ENCODE peak calls at places on chromosomes 12 and 14, in six cellular contexts. One of them, this sample, is unnamed.
A peak's percentile ranks its signal among the peaks of the same experiment; 100 is the strongest.

GRCh38 chr14:72515779-72516770 is 377.8 kb downstream of the DPF3 start:
- DNase-seq in dorsolateral prefrontal cortex: no peak
- DNase-seq in H9: no peak
- DNase-seq in CD8-positive, alpha-beta T cell: no peak
- DNase-seq in HCT116: no peak
- DNase-seq in neuronal stem cell: no peak
- DNase-seq in this sample: peak; percentile 60

GRCh38 chr14:55610717-55611370 is 30.8 kb downstream of the KTN1 start:
- DNase-seq in neuronal stem cell: no peak
- DNase-seq in CD8-positive, alpha-beta T cell: no peak
- DNase-seq in HCT116: no peak
- DNase-seq in dorsolateral prefrontal cortex: no peak
- DNase-seq in H9: peak; percentile 38
- DNase-seq in this sample: no peak

GRCh38 chr14:23512156-23512555 is 39.4 kb downstream of the ZFHX2 start:
- DNase-seq in dorsolateral prefrontal cortex: no peak
- DNase-seq in CD8-positive, alpha-beta T cell: peak; percentile 26
- DNase-seq in neuronal stem cell: no peak
- DNase-seq in H9: no peak
- DNase-seq in HCT116: no peak
- DNase-seq in this sample: no peak

GRCh38 chr12:89179983-89180382 is 172.3 kb downstream of the DUSP6 start:
- DNase-seq in CD8-positive, alpha-beta T cell: no peak
- DNase-seq in H9: no peak
- DNase-seq in dorsolateral prefrontal cortex: no peak
- DNase-seq in HCT116: no peak
- DNase-seq in neuronal stem cell: no peak
- DNase-seq in this sample: peak; percentile 87

GRCh38 chr12:11962795-11963347 is 107.9 kb upstream of the BCL2L14 start:
- DNase-seq in dorsolateral prefrontal cortex: no peak
- DNase-seq in CD8-positive, alpha-beta T cell: no peak
- DNase-seq in H9: no peak
- DNase-seq in HCT116: no peak
- DNase-seq in neuronal stem cell: no peak
- DNase-seq in this sample: no peak

GRCh38 chr14:104171948-104172347 is 33.6 kb downstream of the KIF26A start:
- DNase-seq in CD8-positive, alpha-beta T cell: no peak
- DNase-seq in HCT116: no peak
- DNase-seq in neuronal stem cell: no peak
- DNase-seq in H9: no peak
- DNase-seq in dorsolateral prefrontal cortex: no peak
- DNase-seq in this sample: no peak

GRCh38 chr12:79364197-79364596 is 326.6 kb downstream of the PAWR start:
- DNase-seq in neuronal stem cell: no peak
- DNase-seq in dorsolateral prefrontal cortex: no peak
- DNase-seq in HCT116: no peak
- DNase-seq in H9: no peak
- DNase-seq in CD8-positive, alpha-beta T cell: no peak
- DNase-seq in this sample: no peak

GRCh38 chr14:98580131-98580678 is 691.8 kb downstream of the BCL11B start:
- DNase-seq in CD8-positive, alpha-beta T cell: no peak
- DNase-seq in dorsolateral prefrontal cortex: no peak
- DNase-seq in H9: no peak
- DNase-seq in neuronal stem cell: no peak
- DNase-seq in HCT116: no peak
- DNase-seq in this sample: peak; percentile 16

GRCh38 chr12:857611-858010 is 91.9 kb downstream of the RAD52 start:
- DNase-seq in CD8-positive, alpha-beta T cell: no peak
- DNase-seq in HCT116: no peak
- DNase-seq in dorsolateral prefrontal cortex: peak; percentile 65
- DNase-seq in neuronal stem cell: no peak
- DNase-seq in H9: no peak
- DNase-seq in this sample: peak; percentile 81

GRCh38 chr12:109757671-109758265 is 44.1 kb downstream of the FAM222A start:
- DNase-seq in CD8-positive, alpha-beta T cell: no peak
- DNase-seq in neuronal stem cell: no peak
- DNase-seq in dorsolateral prefrontal cortex: peak; percentile 13
- DNase-seq in HCT116: no peak
- DNase-seq in H9: peak; percentile 22
- DNase-seq in this sample: no peak

GRCh38 chr14:93128785-93129459 is 13.2 kb upstream of the ITPK1 start:
- DNase-seq in CD8-positive, alpha-beta T cell: no peak
- DNase-seq in HCT116: no peak
- DNase-seq in dorsolateral prefrontal cortex: no peak
- DNase-seq in H9: no peak
- DNase-seq in neuronal stem cell: no peak
- DNase-seq in this sample: no peak

GRCh38 chr14:67602071-67602470 is 2.0 kb upstream of the PIGH start:
- DNase-seq in HCT116: no peak
- DNase-seq in CD8-positive, alpha-beta T cell: no peak
- DNase-seq in neuronal stem cell: no peak
- DNase-seq in H9: no peak
- DNase-seq in dorsolateral prefrontal cortex: no peak
- DNase-seq in this sample: no peak

GRCh38 chr14:45838597-45838996 is 585.6 kb upstream of the MIS18BP1 start:
- DNase-seq in CD8-positive, alpha-beta T cell: no peak
- DNase-seq in HCT116: no peak
- DNase-seq in H9: no peak
- DNase-seq in dorsolateral prefrontal cortex: no peak
- DNase-seq in neuronal stem cell: no peak
- DNase-seq in this sample: peak; percentile 57

GRCh38 chr12:26845984-26846383 is 13.0 kb upstream of the ITPR2 start:
- DNase-seq in HCT116: no peak
- DNase-seq in H9: no peak
- DNase-seq in neuronal stem cell: no peak
- DNase-seq in CD8-positive, alpha-beta T cell: no peak
- DNase-seq in dorsolateral prefrontal cortex: no peak
- DNase-seq in this sample: no peak

GRCh38 chr14:68740798-68741480 is 51.9 kb downstream of the ZFP36L1 start:
- DNase-seq in H9: no peak
- DNase-seq in HCT116: no peak
- DNase-seq in neuronal stem cell: no peak
- DNase-seq in CD8-positive, alpha-beta T cell: no peak
- DNase-seq in dorsolateral prefrontal cortex: no peak
- DNase-seq in this sample: no peak

GRCh38 chr12:98154850-98155249 is 360.5 kb upstream of the TMPO start:
- DNase-seq in HCT116: peak; percentile 12
- DNase-seq in neuronal stem cell: peak; percentile 29
- DNase-seq in dorsolateral prefrontal cortex: no peak
- DNase-seq in H9: peak; percentile 70
- DNase-seq in CD8-positive, alpha-beta T cell: no peak
- DNase-seq in this sample: peak; percentile 33

GRCh38 chr14:22836301-22837058 is at the start of gene MMP14:
- DNase-seq in dorsolateral prefrontal cortex: peak; percentile 15
- DNase-seq in CD8-positive, alpha-beta T cell: no peak
- DNase-seq in HCT116: no peak
- DNase-seq in H9: peak; percentile 59
- DNase-seq in neuronal stem cell: no peak
- DNase-seq in this sample: peak; percentile 65

GRCh38 chr12:125092872-125093680 is 27.8 kb downstream of the AACS start:
- DNase-seq in H9: peak; percentile 44
- DNase-seq in neuronal stem cell: no peak
- DNase-seq in HCT116: no peak
- DNase-seq in dorsolateral prefrontal cortex: no peak
- DNase-seq in CD8-positive, alpha-beta T cell: no peak
- DNase-seq in this sample: peak; percentile 66

GRCh38 chr14:31386271-31386670 is 34.1 kb downstream of the HEATR5A start:
- DNase-seq in dorsolateral prefrontal cortex: no peak
- DNase-seq in HCT116: no peak
- DNase-seq in neuronal stem cell: no peak
- DNase-seq in CD8-positive, alpha-beta T cell: no peak
- DNase-seq in H9: no peak
- DNase-seq in this sample: no peak

GRCh38 chr12:124241776-124242528 is 52.9 kb upstream of the RFLNA start:
- DNase-seq in dorsolateral prefrontal cortex: no peak
- DNase-seq in H9: no peak
- DNase-seq in CD8-positive, alpha-beta T cell: no peak
- DNase-seq in HCT116: no peak
- DNase-seq in neuronal stem cell: no peak
- DNase-seq in this sample: no peak

GRCh38 chr14:103134919-103135318 is 11.7 kb downstream of the TNFAIP2 start:
- DNase-seq in neuronal stem cell: no peak
- DNase-seq in HCT116: no peak
- DNase-seq in H9: no peak
- DNase-seq in CD8-positive, alpha-beta T cell: no peak
- DNase-seq in dorsolateral prefrontal cortex: no peak
- DNase-seq in this sample: no peak

GRCh38 chr12:107308310-107308709 is 215.0 kb upstream of the CRY1 start:
- DNase-seq in neuronal stem cell: no peak
- DNase-seq in HCT116: no peak
- DNase-seq in CD8-positive, alpha-beta T cell: no peak
- DNase-seq in H9: no peak
- DNase-seq in dorsolateral prefrontal cortex: no peak
- DNase-seq in this sample: no peak
- H3K27me3 ChIP-seq in neuronal stem cell: no peaks in the 10 kb centered on the region
- H3K27me3 ChIP-seq in HCT116: no peaks in the 10 kb centered on the region
- H3K27me3 ChIP-seq in CD8-positive, alpha-beta T cell: no peaks in the 10 kb centered on the region
- H3K27me3 ChIP-seq in H9: no peaks in the 10 kb centered on the region
- H3K27me3 ChIP-seq in dorsolateral prefrontal cortex: no peaks in the 10 kb centered on the region
- H3K27me3 ChIP-seq in this sample: peaks cover 10% of the 10 kb centered on the region

GRCh38 chr12:6824085-6824800 is 2.6 kb downstream of the GPR162 start:
- DNase-seq in HCT116: no peak
- DNase-seq in H9: no peak
- DNase-seq in CD8-positive, alpha-beta T cell: no peak
- DNase-seq in dorsolateral prefrontal cortex: peak; percentile 72
- DNase-seq in neuronal stem cell: no peak
- DNase-seq in this sample: no peak
- H3K27me3 ChIP-seq in HCT116: peaks cover 6% of the 10 kb centered on the region
- H3K27me3 ChIP-seq in H9: peaks cover 4% of the 10 kb centered on the region
- H3K27me3 ChIP-seq in CD8-positive, alpha-beta T cell: peaks cover 10% of the 10 kb centered on the region
- H3K27me3 ChIP-seq in dorsolateral prefrontal cortex: no peaks in the 10 kb centered on the region
- H3K27me3 ChIP-seq in neuronal stem cell: no peaks in the 10 kb centered on the region
- H3K27me3 ChIP-seq in this sample: no peaks in the 10 kb centered on the region

GRCh38 chr12:3351731-3352130 is 139.3 kb upstream of the PRMT8 start:
- DNase-seq in dorsolateral prefrontal cortex: no peak
- DNase-seq in H9: no peak
- DNase-seq in CD8-positive, alpha-beta T cell: no peak
- DNase-seq in neuronal stem cell: no peak
- DNase-seq in HCT116: no peak
- DNase-seq in this sample: no peak
- H3K27me3 ChIP-seq in dorsolateral prefrontal cortex: no peaks in the 10 kb centered on the region
- H3K27me3 ChIP-seq in H9: no peaks in the 10 kb centered on the region
- H3K27me3 ChIP-seq in CD8-positive, alpha-beta T cell: no peaks in the 10 kb centered on the region
- H3K27me3 ChIP-seq in neuronal stem cell: no peaks in the 10 kb centered on the region
- H3K27me3 ChIP-seq in HCT116: no peaks in the 10 kb centered on the region
- H3K27me3 ChIP-seq in this sample: no peaks in the 10 kb centered on the region

GRCh38 chr12:42587564-42588307 is 1.8 kb downstream of the PRICKLE1 start:
- DNase-seq in HCT116: no peak
- DNase-seq in neuronal stem cell: no peak
- DNase-seq in dorsolateral prefrontal cortex: no peak
- DNase-seq in H9: no peak
- DNase-seq in CD8-positive, alpha-beta T cell: no peak
- DNase-seq in this sample: peak; percentile 43

GRCh38 chr12:42588981-42589464 is 523 bp downstream of the PRICKLE1 start:
- DNase-seq in dorsolateral prefrontal cortex: peak; percentile 46
- DNase-seq in CD8-positive, alpha-beta T cell: no peak
- DNase-seq in neuronal stem cell: peak; percentile 43
- DNase-seq in H9: peak; percentile 76
- DNase-seq in HCT116: no peak
- DNase-seq in this sample: peak; percentile 64

GRCh38 chr12:42589465-42590323 is at the start of gene PRICKLE1:
- DNase-seq in H9: peak; percentile 46
- DNase-seq in CD8-positive, alpha-beta T cell: no peak
- DNase-seq in HCT116: no peak
- DNase-seq in neuronal stem cell: peak; percentile 61
- DNase-seq in dorsolateral prefrontal cortex: no peak
- DNase-seq in this sample: peak; percentile 57

GRCh38 chr12:42590324-42590934 is 883 bp upstream of the PRICKLE1 start:
- DNase-seq in HCT116: no peak
- DNase-seq in neuronal stem cell: peak; percentile 18
- DNase-seq in H9: peak; percentile 51
- DNase-seq in dorsolateral prefrontal cortex: no peak
- DNase-seq in CD8-positive, alpha-beta T cell: no peak
- DNase-seq in this sample: peak; percentile 50

DNA sequence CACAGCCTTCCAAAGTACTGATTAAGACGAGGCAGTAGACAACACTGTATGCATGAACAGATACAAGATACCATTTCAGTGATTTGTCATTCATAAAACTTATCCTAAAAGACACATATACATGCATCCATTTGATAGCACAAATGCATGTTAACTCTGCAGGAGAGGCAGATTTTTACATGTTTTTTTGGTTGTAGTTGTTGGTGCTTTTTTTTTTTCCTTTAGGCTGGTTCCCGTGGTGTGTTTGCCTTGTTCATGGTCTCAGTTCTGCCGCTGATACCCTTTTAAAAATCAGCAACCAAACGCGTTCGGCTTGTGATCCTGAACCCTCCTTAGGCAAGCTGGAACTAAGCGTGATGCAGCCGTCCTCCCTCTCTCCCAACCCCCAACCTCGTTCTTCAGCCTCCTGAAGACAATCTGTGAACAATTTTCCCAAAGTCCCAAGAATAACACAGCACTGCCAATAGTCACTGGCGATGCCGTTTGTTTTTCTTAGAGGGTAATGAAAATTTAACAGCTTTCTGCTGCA is 1.2 kb downstream of the PRICKLE1 start:
- DNase-seq in dorsolateral prefrontal cortex: no peak
- DNase-seq in H9: no peak
- DNase-seq in neuronal stem cell: no peak
- DNase-seq in HCT116: no peak
- DNase-seq in CD8-positive, alpha-beta T cell: no peak
- DNase-seq in this sample: peak; percentile 33
- H3K27me3 ChIP-seq in dorsolateral prefrontal cortex: no peaks in the 10 kb centered on the region
- H3K27me3 ChIP-seq in H9: peaks cover 14% of the 10 kb centered on the region
- H3K27me3 ChIP-seq in neuronal stem cell: no peaks in the 10 kb centered on the region
- H3K27me3 ChIP-seq in HCT116: peaks cover 9% of the 10 kb centered on the region
- H3K27me3 ChIP-seq in CD8-positive, alpha-beta T cell: peaks cover 18% of the 10 kb centered on the region
- H3K27me3 ChIP-seq in this sample: no peaks in the 10 kb centered on the region

GRCh38 chr14:99647407-99647806 is 2.5 kb downstream of the HHIPL1 start:
- DNase-seq in CD8-positive, alpha-beta T cell: no peak
- DNase-seq in HCT116: no peak
- DNase-seq in neuronal stem cell: no peak
- DNase-seq in dorsolateral prefrontal cortex: no peak
- DNase-seq in H9: no peak
- DNase-seq in this sample: no peak
- H3K27me3 ChIP-seq in CD8-positive, alpha-beta T cell: peaks cover 15% of the 10 kb centered on the region
- H3K27me3 ChIP-seq in HCT116: no peaks in the 10 kb centered on the region
- H3K27me3 ChIP-seq in neuronal stem cell: no peaks in the 10 kb centered on the region
- H3K27me3 ChIP-seq in dorsolateral prefrontal cortex: no peaks in the 10 kb centered on the region
- H3K27me3 ChIP-seq in H9: no peaks in the 10 kb centered on the region
- H3K27me3 ChIP-seq in this sample: no peaks in the 10 kb centered on the region

GRCh38 chr12:33562401-33562800 is 122.8 kb upstream of the SYT10 start:
- DNase-seq in neuronal stem cell: no peak
- DNase-seq in H9: no peak
- DNase-seq in HCT116: no peak
- DNase-seq in dorsolateral prefrontal cortex: no peak
- DNase-seq in CD8-positive, alpha-beta T cell: no peak
- DNase-seq in this sample: no peak

GRCh38 chr12:33555128-33555527 is 115.5 kb upstream of the SYT10 start:
- DNase-seq in dorsolateral prefrontal cortex: no peak
- DNase-seq in neuronal stem cell: no peak
- DNase-seq in CD8-positive, alpha-beta T cell: no peak
- DNase-seq in H9: no peak
- DNase-seq in HCT116: no peak
- DNase-seq in this sample: no peak

GRCh38 chr12:33566403-33566802 is 126.8 kb upstream of the SYT10 start:
- DNase-seq in dorsolateral prefrontal cortex: no peak
- DNase-seq in CD8-positive, alpha-beta T cell: no peak
- DNase-seq in HCT116: no peak
- DNase-seq in neuronal stem cell: no peak
- DNase-seq in H9: no peak
- DNase-seq in this sample: no peak

GRCh38 chr12:33560653-33561208 is 121.1 kb upstream of the SYT10 start:
- DNase-seq in CD8-positive, alpha-beta T cell: no peak
- DNase-seq in neuronal stem cell: no peak
- DNase-seq in dorsolateral prefrontal cortex: no peak
- DNase-seq in H9: peak; percentile 37
- DNase-seq in HCT116: no peak
- DNase-seq in this sample: peak; percentile 47
- H3K27me3 ChIP-seq in CD8-positive, alpha-beta T cell: no peaks in the 10 kb centered on the region
- H3K27me3 ChIP-seq in neuronal stem cell: no peaks in the 10 kb centered on the region
- H3K27me3 ChIP-seq in dorsolateral prefrontal cortex: no peaks in the 10 kb centered on the region
- H3K27me3 ChIP-seq in H9: no peaks in the 10 kb centered on the region
- H3K27me3 ChIP-seq in HCT116: no peaks in the 10 kb centered on the region
- H3K27me3 ChIP-seq in this sample: no peaks in the 10 kb centered on the region

This sample was measured in PC-3.